ENCODE peak calls at places on chromosomes 13 and 19, in ten cellular contexts. Y is AG09319; Q is mucosa of descending colon; C is GM23338; T is lower leg skin; P is AG10803; B is neural crest cell; G is cardiac fibroblast; J is foreskin keratinocyte; O is CD4-positive, alpha-beta T cell. Z is an unnamed sample.

GRCh38 chr19:11381535-11382369 is 2.4 kb downstream of the EPOR start:
- DNase-seq in Y (no peak), Q (peak; percentile 76), C (peak; percentile 96), T (peak; percentile 95), P (peak; percentile 61), B (peak; percentile 67), G (peak; percentile 96), J (peak; percentile 86), O (peak; percentile 33), Z (peak; percentile 90)

GRCh38 chr13:23212621-23213020 is 31.8 kb downstream of the SGCG start:
- DNase-seq in Y (no peak), Q (no peak), C (peak; percentile 11), T (no peak), P (no peak), B (no peak), G (no peak), J (no peak), O (no peak), Z (no peak)

GRCh38 chr13:110993788-110994187 is 78.9 kb upstream of the ANKRD10 start:
- DNase-seq in Y (no peak), Q (no peak), C (peak; percentile 54), T (no peak), P (no peak), B (no peak), G (no peak), J (no peak), O (no peak), Z (no peak)

GRCh38 chr13:76848596-76848995 is 37.6 kb downstream of the KCTD12 start:
- DNase-seq in Y (no peak), Q (no peak), C (no peak), T (no peak), P (peak; percentile 80), B (no peak), G (peak; percentile 50), J (no peak), O (no peak), Z (no peak)

GRCh38 chr19:38135150-38135998 is 88.6 kb downstream of the DPF1 start:
- DNase-seq in Y (no peak), Q (no peak), C (no peak), T (no peak), P (no peak), B (no peak), G (no peak), J (peak; percentile 51), O (no peak), Z (no peak)

GRCh38 chr19:10655457-10656312 is 1.5 kb downstream of the ILF3 start:
- DNase-seq in Y (no peak), Q (peak; percentile 37), C (peak; percentile 40), T (no peak), P (peak; percentile 57), B (no peak), G (peak; percentile 41), J (peak; percentile 49), O (no peak), Z (no peak)

GRCh38 chr13:79432992-79433391 is 26.9 kb upstream of the RBM26 start:
- DNase-seq in Y (no peak), Q (no peak), C (no peak), T (no peak), P (no peak), B (no peak), G (no peak), J (no peak), O (no peak), Z (no peak)

GRCh38 chr13:90801621-90802020 is 545.9 kb upstream of the MIR17HG start:
- DNase-seq in Y (no peak), Q (no peak), C (no peak), T (no peak), P (no peak), B (no peak), G (no peak), J (no peak), O (no peak), Z (no peak)

GRCh38 chr13:59229401-59229800 is 934.3 kb downstream of the DIAPH3 start:
- DNase-seq in Y (no peak), Q (no peak), C (no peak), T (no peak), P (no peak), B (no peak), G (no peak), J (no peak), O (no peak), Z (no peak)

GRCh38 chr13:80430561-80430960 is 89.6 kb upstream of the SPRY2 start:
- DNase-seq in Y (no peak), Q (no peak), C (no peak), T (no peak), P (no peak), B (no peak), G (peak; percentile 29), J (no peak), O (no peak), Z (no peak)

GRCh38 chr13:73248711-73249580 is 190.1 kb downstream of the KLF5 start:
- DNase-seq in Y (no peak), Q (no peak), C (peak; percentile 18), T (no peak), P (peak; percentile 20), B (no peak), G (peak; percentile 45), J (peak; percentile 80), O (no peak), Z (no peak)

GRCh38 chr19:49057636-49058234 is at the start of gene CGB7:
- DNase-seq in Y (no peak), Q (peak; percentile 87), C (peak; percentile 91), T (peak; percentile 95), P (peak; percentile 56), B (peak; percentile 68), G (peak; percentile 54), J (peak; percentile 62), O (no peak), Z (peak; percentile 58)

GRCh38 chr19:51777570-51778460 is 16.8 kb downstream of the FPR2 start:
- DNase-seq in Y (peak; percentile 68), Q (no peak), C (peak; percentile 93), T (peak; percentile 90), P (peak; percentile 89), B (peak; percentile 44), G (peak; percentile 96), J (peak; percentile 49), O (peak; percentile 20), Z (peak; percentile 54)

GRCh38 chr19:4350726-4351125 is 7.4 kb downstream of the MPND start:
- DNase-seq in Y (no peak), Q (no peak), C (no peak), T (no peak), P (no peak), B (no peak), G (no peak), J (no peak), O (no peak), Z (no peak)

GRCh38 chr13:47665041-47665440 is 336.0 kb downstream of the SUCLA2 start:
- DNase-seq in Y (no peak), Q (no peak), C (peak; percentile 13), T (no peak), P (no peak), B (no peak), G (no peak), J (no peak), O (no peak), Z (no peak)
- TF ChIP-seq CTCF in Y (no peak), Q (no peak), C (no peak), T (no peak), P (no peak), B (no peak), G (no peak), J (no peak), O (no peak), Z (no peak)

DNA sequence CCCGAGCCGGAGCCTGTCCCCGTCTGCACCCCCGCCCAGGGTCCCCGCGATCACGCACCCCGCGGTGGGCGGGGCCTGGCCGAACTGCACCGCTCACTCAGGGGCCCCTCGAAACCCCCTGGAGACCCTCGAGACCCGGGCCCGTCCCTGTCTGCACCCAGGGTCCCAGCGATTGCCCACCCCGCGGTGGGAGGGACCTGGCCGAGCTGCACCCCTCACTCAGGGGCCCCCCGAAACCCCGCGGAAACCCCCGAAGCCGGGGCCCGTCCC is 523 bp downstream of the LMNB2 start:
- DNase-seq in Y (no peak), Q (no peak), C (no peak), T (no peak), P (no peak), B (no peak), G (no peak), J (no peak), O (no peak), Z (no peak)
- TF ChIP-seq CTCF in Y (no peak), Q (no peak), C (no peak), T (no peak), P (no peak), B (no peak), G (no peak), J (no peak), O (no peak), Z (no peak)

GRCh38 chr13:61253105-61253877 is 162.4 kb downstream of the PCDH20 start:
- DNase-seq in Y (no peak), Q (no peak), C (no peak), T (no peak), P (no peak), B (no peak), G (no peak), J (no peak), O (no peak), Z (no peak)

GRCh38 chr13:61252213-61252612 is 163.4 kb downstream of the PCDH20 start:
- DNase-seq in Y (no peak), Q (no peak), C (no peak), T (no peak), P (no peak), B (no peak), G (no peak), J (no peak), O (no peak), Z (no peak)

GRCh38 chr13:61258185-61258584 is 157.5 kb downstream of the PCDH20 start:
- DNase-seq in Y (no peak), Q (no peak), C (no peak), T (no peak), P (no peak), B (no peak), G (no peak), J (no peak), O (no peak), Z (no peak)

DNA sequence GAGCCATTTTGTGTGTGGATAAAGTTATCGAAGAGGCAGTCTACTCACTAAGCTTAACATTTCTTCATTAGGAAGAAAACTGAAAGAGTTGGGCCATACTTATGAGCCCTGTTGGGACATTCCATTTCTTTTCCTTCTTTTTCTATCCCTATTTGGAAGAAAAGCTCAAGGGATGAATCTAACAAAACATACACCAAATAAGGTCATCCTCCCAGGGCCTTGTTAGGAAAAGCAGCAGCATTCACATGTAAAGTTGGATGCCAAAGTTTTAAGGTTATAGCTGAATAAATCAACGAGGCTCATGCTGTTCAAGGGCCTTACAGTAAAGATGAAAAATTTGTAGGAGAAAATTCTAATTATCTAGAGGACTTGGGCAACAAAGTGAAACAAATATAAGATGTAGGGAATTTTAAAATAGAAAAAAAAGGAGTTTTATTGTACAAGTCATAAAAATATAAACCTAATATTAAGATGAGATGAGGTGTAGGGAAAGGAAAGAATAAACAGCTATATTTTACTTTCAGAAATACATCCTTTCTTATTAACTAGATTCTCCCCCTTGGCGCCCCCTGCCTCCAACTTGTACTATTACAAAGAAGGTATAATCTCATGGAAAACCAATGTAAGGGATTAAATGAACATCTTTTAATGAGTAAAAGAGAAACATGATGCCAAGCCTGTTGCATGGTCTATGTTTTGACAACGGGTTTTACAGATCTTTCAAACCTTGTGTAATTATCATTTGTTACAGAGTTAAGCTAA is 160.4 kb downstream of the PCDH20 start:
- DNase-seq in Y (no peak), Q (no peak), C (peak; percentile 78), T (no peak), P (no peak), B (no peak), G (peak; percentile 7), J (no peak), O (no peak), Z (no peak)
- TF ChIP-seq CTCF in Y (no peak), Q (no peak), C (peak; percentile 74), T (no peak), P (no peak), B (peak; percentile 51), G (peak; percentile 27), J (peak; percentile 50), O (no peak), Z (no peak)

GRCh38 chr13:39915418-39915817 is 260.0 kb downstream of the COG6 start:
- DNase-seq in Y (no peak), Q (no peak), C (no peak), T (no peak), P (no peak), B (no peak), G (peak; percentile 38), J (no peak), O (no peak), Z (no peak)
- TF ChIP-seq CTCF in Y (no peak), Q (no peak), C (no peak), T (no peak), P (no peak), B (no peak), G (no peak), J (no peak), O (no peak), Z (no peak)

Z was measured in GM20000.